ENCODE peak calls at places on chromosomes 13 and 19, in nine cellular contexts. One of them, this sample, is unnamed.

GRCh38 chr19:36331353-36332228 is 47.4 kb downstream of the ZFP14 start:
- DNase-seq in left ventricle myocardium inferior: peak; percentile 82
- DNase-seq in tibial nerve: peak; percentile 74
- DNase-seq in Peyer's patch: peak; percentile 90
- DNase-seq in upper lobe of right lung: peak; percentile 69
- DNase-seq in endothelial cell of umbilical vein: peak; percentile 88
- DNase-seq in astrocyte: peak; percentile 96
- DNase-seq in uterus: peak; percentile 89
- DNase-seq in MM.1S: peak; percentile 70
- DNase-seq in this sample: peak; percentile 70

GRCh38 chr13:29500426-29500825 is 95.1 kb downstream of the SLC7A1 start:
- DNase-seq in left ventricle myocardium inferior: no peak
- DNase-seq in tibial nerve: no peak
- DNase-seq in Peyer's patch: no peak
- DNase-seq in upper lobe of right lung: peak; percentile 12
- DNase-seq in endothelial cell of umbilical vein: no peak
- DNase-seq in astrocyte: no peak
- DNase-seq in uterus: no peak
- DNase-seq in MM.1S: no peak
- DNase-seq in this sample: no peak

GRCh38 chr13:36666482-36667264 is 7.1 kb upstream of the SERTM1 start:
- DNase-seq in left ventricle myocardium inferior: no peak
- DNase-seq in tibial nerve: no peak
- DNase-seq in Peyer's patch: no peak
- DNase-seq in upper lobe of right lung: no peak
- DNase-seq in endothelial cell of umbilical vein: no peak
- DNase-seq in astrocyte: no peak
- DNase-seq in uterus: peak; percentile 83
- DNase-seq in MM.1S: no peak
- DNase-seq in this sample: no peak

GRCh38 chr13:50466554-50466953 is 376.9 kb downstream of the DLEU7 start:
- DNase-seq in left ventricle myocardium inferior: no peak
- DNase-seq in tibial nerve: no peak
- DNase-seq in Peyer's patch: no peak
- DNase-seq in upper lobe of right lung: peak; percentile 36
- DNase-seq in endothelial cell of umbilical vein: no peak
- DNase-seq in astrocyte: no peak
- DNase-seq in uterus: no peak
- DNase-seq in MM.1S: no peak
- DNase-seq in this sample: no peak

GRCh38 chr13:34201050-34201913 is 383.3 kb downstream of the RFC3 start:
- DNase-seq in left ventricle myocardium inferior: no peak
- DNase-seq in tibial nerve: no peak
- DNase-seq in Peyer's patch: no peak
- DNase-seq in upper lobe of right lung: no peak
- DNase-seq in endothelial cell of umbilical vein: no peak
- DNase-seq in astrocyte: peak; percentile 81
- DNase-seq in uterus: no peak
- DNase-seq in MM.1S: no peak
- DNase-seq in this sample: no peak

GRCh38 chr13:93145199-93145598 is 81.4 kb upstream of the GPC6 start:
- DNase-seq in left ventricle myocardium inferior: no peak
- DNase-seq in tibial nerve: no peak
- DNase-seq in Peyer's patch: no peak
- DNase-seq in upper lobe of right lung: no peak
- DNase-seq in endothelial cell of umbilical vein: no peak
- DNase-seq in astrocyte: no peak
- DNase-seq in uterus: no peak
- DNase-seq in MM.1S: no peak
- DNase-seq in this sample: no peak

GRCh38 chr19:10193666-10194499 is 870 bp downstream of the DNMT1 start:
- DNase-seq in left ventricle myocardium inferior: no peak
- DNase-seq in tibial nerve: peak; percentile 9
- DNase-seq in Peyer's patch: peak; percentile 32
- DNase-seq in upper lobe of right lung: no peak
- DNase-seq in endothelial cell of umbilical vein: peak; percentile 40
- DNase-seq in astrocyte: peak; percentile 58
- DNase-seq in uterus: no peak
- DNase-seq in MM.1S: peak; percentile 16
- DNase-seq in this sample: no peak

GRCh38 chr13:45055198-45055901 is 65.0 kb upstream of the GTF2F2 start:
- DNase-seq in left ventricle myocardium inferior: no peak
- DNase-seq in tibial nerve: no peak
- DNase-seq in Peyer's patch: no peak
- DNase-seq in upper lobe of right lung: no peak
- DNase-seq in endothelial cell of umbilical vein: peak; percentile 14
- DNase-seq in astrocyte: peak; percentile 96
- DNase-seq in uterus: peak; percentile 49
- DNase-seq in MM.1S: no peak
- DNase-seq in this sample: no peak

GRCh38 chr19:40592170-40592569 is 9.0 kb upstream of the LTBP4 start:
- DNase-seq in left ventricle myocardium inferior: no peak
- DNase-seq in tibial nerve: no peak
- DNase-seq in Peyer's patch: no peak
- DNase-seq in upper lobe of right lung: no peak
- DNase-seq in endothelial cell of umbilical vein: peak; percentile 60
- DNase-seq in astrocyte: peak; percentile 69
- DNase-seq in uterus: no peak
- DNase-seq in MM.1S: peak; percentile 73
- DNase-seq in this sample: no peak

GRCh38 chr19:29843180-29844051 is 31.6 kb downstream of the CCNE1 start:
- DNase-seq in left ventricle myocardium inferior: peak; percentile 36
- DNase-seq in tibial nerve: peak; percentile 6
- DNase-seq in Peyer's patch: no peak
- DNase-seq in upper lobe of right lung: peak; percentile 68
- DNase-seq in endothelial cell of umbilical vein: no peak
- DNase-seq in astrocyte: no peak
- DNase-seq in uterus: no peak
- DNase-seq in MM.1S: no peak
- DNase-seq in this sample: peak; percentile 52

GRCh38 chr13:113122571-113123225 is at the start of gene F10:
- DNase-seq in left ventricle myocardium inferior: peak; percentile 70
- DNase-seq in tibial nerve: peak; percentile 61
- DNase-seq in Peyer's patch: peak; percentile 25
- DNase-seq in upper lobe of right lung: peak; percentile 68
- DNase-seq in endothelial cell of umbilical vein: no peak
- DNase-seq in astrocyte: no peak
- DNase-seq in uterus: peak; percentile 62
- DNase-seq in MM.1S: no peak
- DNase-seq in this sample: peak; percentile 48

GRCh38 chr19:52898101-52898500 is 666 bp upstream of the ZNF320 start:
- DNase-seq in left ventricle myocardium inferior: no peak
- DNase-seq in tibial nerve: no peak
- DNase-seq in Peyer's patch: no peak
- DNase-seq in upper lobe of right lung: no peak
- DNase-seq in endothelial cell of umbilical vein: no peak
- DNase-seq in astrocyte: no peak
- DNase-seq in uterus: no peak
- DNase-seq in MM.1S: no peak
- DNase-seq in this sample: no peak

GRCh38 chr13:33146843-33147611 is 130.8 kb downstream of the KL start:
- DNase-seq in left ventricle myocardium inferior: no peak
- DNase-seq in tibial nerve: no peak
- DNase-seq in Peyer's patch: no peak
- DNase-seq in upper lobe of right lung: no peak
- DNase-seq in endothelial cell of umbilical vein: no peak
- DNase-seq in astrocyte: no peak
- DNase-seq in uterus: no peak
- DNase-seq in MM.1S: peak; percentile 67
- DNase-seq in this sample: no peak

GRCh38 chr19:29836409-29836825 is 24.6 kb downstream of the CCNE1 start:
- DNase-seq in left ventricle myocardium inferior: no peak
- DNase-seq in tibial nerve: no peak
- DNase-seq in Peyer's patch: no peak
- DNase-seq in upper lobe of right lung: peak; percentile 25
- DNase-seq in endothelial cell of umbilical vein: no peak
- DNase-seq in astrocyte: no peak
- DNase-seq in uterus: no peak
- DNase-seq in MM.1S: no peak
- DNase-seq in this sample: no peak

GRCh38 chr13:103282571-103283450 is 216.6 kb upstream of the SLC10A2 start:
- DNase-seq in left ventricle myocardium inferior: no peak
- DNase-seq in tibial nerve: no peak
- DNase-seq in Peyer's patch: no peak
- DNase-seq in upper lobe of right lung: no peak
- DNase-seq in endothelial cell of umbilical vein: no peak
- DNase-seq in astrocyte: peak; percentile 93
- DNase-seq in uterus: no peak
- DNase-seq in MM.1S: no peak
- DNase-seq in this sample: no peak

GRCh38 chr19:18484992-18485391 is 36.9 kb downstream of the ELL start:
- DNase-seq in left ventricle myocardium inferior: no peak
- DNase-seq in tibial nerve: no peak
- DNase-seq in Peyer's patch: no peak
- DNase-seq in upper lobe of right lung: no peak
- DNase-seq in endothelial cell of umbilical vein: no peak
- DNase-seq in astrocyte: no peak
- DNase-seq in uterus: no peak
- DNase-seq in MM.1S: no peak
- DNase-seq in this sample: no peak

GRCh38 chr19:3849787-3850186 is 19.1 kb downstream of the ZFR2 start:
- DNase-seq in left ventricle myocardium inferior: no peak
- DNase-seq in tibial nerve: no peak
- DNase-seq in Peyer's patch: no peak
- DNase-seq in upper lobe of right lung: no peak
- DNase-seq in endothelial cell of umbilical vein: no peak
- DNase-seq in astrocyte: no peak
- DNase-seq in uterus: no peak
- DNase-seq in MM.1S: no peak
- DNase-seq in this sample: no peak

GRCh38 chr13:49341941-49342340 is 94.2 kb downstream of the CDADC1 start:
- DNase-seq in left ventricle myocardium inferior: no peak
- DNase-seq in tibial nerve: no peak
- DNase-seq in Peyer's patch: no peak
- DNase-seq in upper lobe of right lung: no peak
- DNase-seq in endothelial cell of umbilical vein: no peak
- DNase-seq in astrocyte: no peak
- DNase-seq in uterus: no peak
- DNase-seq in MM.1S: no peak
- DNase-seq in this sample: no peak

GRCh38 chr13:60811581-60811980 is 414.6 kb downstream of the TDRD3 start:
- DNase-seq in left ventricle myocardium inferior: no peak
- DNase-seq in tibial nerve: no peak
- DNase-seq in Peyer's patch: no peak
- DNase-seq in upper lobe of right lung: no peak
- DNase-seq in endothelial cell of umbilical vein: no peak
- DNase-seq in astrocyte: no peak
- DNase-seq in uterus: no peak
- DNase-seq in MM.1S: no peak
- DNase-seq in this sample: no peak

GRCh38 chr19:4916292-4917082 is 7.2 kb downstream of the UHRF1 start:
- DNase-seq in left ventricle myocardium inferior: no peak
- DNase-seq in tibial nerve: no peak
- DNase-seq in Peyer's patch: peak; percentile 55
- DNase-seq in upper lobe of right lung: no peak
- DNase-seq in endothelial cell of umbilical vein: peak; percentile 19
- DNase-seq in astrocyte: no peak
- DNase-seq in uterus: no peak
- DNase-seq in MM.1S: no peak
- DNase-seq in this sample: no peak
- H3K27ac ChIP-seq in left ventricle myocardium inferior: no peak overlapping the region
- H3K27ac ChIP-seq in tibial nerve: no peak overlapping the region
- H3K27ac ChIP-seq in Peyer's patch: peak overlapping the region; percentile 75
- H3K27ac ChIP-seq in upper lobe of right lung: peak overlapping the region; percentile 66
- H3K27ac ChIP-seq in endothelial cell of umbilical vein: peak overlapping the region; percentile 57
- H3K27ac ChIP-seq in astrocyte: peak overlapping the region; percentile 86
- H3K27ac ChIP-seq in uterus: no peak overlapping the region
- H3K27ac ChIP-seq in MM.1S: no peak overlapping the region
- H3K27ac ChIP-seq in this sample: peak overlapping the region; percentile 61

DNA sequence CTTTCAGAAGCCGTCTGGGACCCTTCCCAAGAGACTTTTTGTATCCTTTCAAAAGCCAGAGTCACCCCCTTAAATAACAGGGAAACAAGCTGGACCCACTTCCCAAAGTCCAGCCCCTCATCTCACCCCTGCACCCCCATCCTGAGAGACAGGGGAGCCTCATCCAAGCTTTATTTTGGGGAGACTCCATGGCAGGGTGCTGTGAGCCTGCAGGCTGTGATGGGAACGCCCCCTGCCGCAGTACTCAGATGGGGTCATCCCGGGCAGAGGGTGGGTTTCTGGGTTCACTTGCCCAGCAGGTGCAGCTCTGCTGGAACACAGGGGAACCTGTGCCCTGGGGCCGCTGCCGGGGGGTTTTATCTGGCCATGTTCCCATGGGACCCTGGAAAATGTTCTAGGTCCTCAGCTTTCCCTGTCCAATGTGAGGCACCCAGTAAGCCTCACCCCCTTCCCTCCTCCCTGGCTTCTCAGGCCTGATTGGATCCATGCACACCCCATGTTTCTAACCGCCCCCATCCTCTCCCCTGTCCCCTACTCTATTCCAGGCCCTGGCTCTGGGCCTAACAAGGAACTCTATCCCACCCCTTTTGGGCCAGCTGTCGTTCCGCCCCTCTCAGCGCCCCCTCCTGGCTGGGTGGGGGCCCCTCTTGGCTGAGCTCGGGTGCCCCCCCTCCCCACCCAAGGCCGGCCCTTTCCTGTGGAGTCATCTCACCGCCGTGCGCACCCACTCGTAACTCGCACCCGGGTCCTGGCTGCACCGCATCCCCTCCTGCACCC is 1.0 kb downstream of the HIF3A start:
- DNase-seq in left ventricle myocardium inferior: peak; percentile 90
- DNase-seq in tibial nerve: peak; percentile 59
- DNase-seq in Peyer's patch: no peak
- DNase-seq in upper lobe of right lung: peak; percentile 82
- DNase-seq in endothelial cell of umbilical vein: peak; percentile 43
- DNase-seq in astrocyte: no peak
- DNase-seq in uterus: peak; percentile 79
- DNase-seq in MM.1S: no peak
- DNase-seq in this sample: peak; percentile 69
- H3K4me3 ChIP-seq in left ventricle myocardium inferior: peak overlapping the region; percentile 83
- H3K4me3 ChIP-seq in tibial nerve: peak overlapping the region; percentile 42
- H3K4me3 ChIP-seq in Peyer's patch: peak overlapping the region; percentile 29
- H3K4me3 ChIP-seq in upper lobe of right lung: peak overlapping the region; percentile 62
- H3K4me3 ChIP-seq in endothelial cell of umbilical vein: peak overlapping the region; percentile 24
- H3K4me3 ChIP-seq in astrocyte: no peak overlapping the region
- H3K4me3 ChIP-seq in uterus: peak overlapping the region; percentile 38
- H3K4me3 ChIP-seq in MM.1S: no peak overlapping the region
- H3K4me3 ChIP-seq in this sample: peak overlapping the region; percentile 55

GRCh38 chr19:57389730-57390598 is at the start of gene ZNF548:
- DNase-seq in left ventricle myocardium inferior: peak; percentile 96
- DNase-seq in tibial nerve: peak; percentile 95
- DNase-seq in Peyer's patch: peak; percentile 96
- DNase-seq in upper lobe of right lung: peak; percentile 97
- DNase-seq in endothelial cell of umbilical vein: peak; percentile 99
- DNase-seq in astrocyte: peak; percentile 99
- DNase-seq in uterus: peak; percentile 96
- DNase-seq in MM.1S: peak; percentile 97
- DNase-seq in this sample: peak; percentile 97
- TF ChIP-seq CTCF in left ventricle myocardium inferior: peak; percentile 51
- TF ChIP-seq CTCF in tibial nerve: peak; percentile 16
- TF ChIP-seq CTCF in Peyer's patch: no peak
- TF ChIP-seq CTCF in upper lobe of right lung: peak; percentile 13
- TF ChIP-seq CTCF in endothelial cell of umbilical vein: peak; percentile 31
- TF ChIP-seq CTCF in astrocyte: peak; percentile 17
- TF ChIP-seq CTCF in uterus: peak; percentile 48
- TF ChIP-seq CTCF in MM.1S: no peak
- TF ChIP-seq CTCF in this sample: peak; percentile 11

GRCh38 chr13:78410847-78411246 is 192.5 kb downstream of the POU4F1 start:
- DNase-seq in left ventricle myocardium inferior: no peak
- DNase-seq in tibial nerve: no peak
- DNase-seq in Peyer's patch: no peak
- DNase-seq in upper lobe of right lung: no peak
- DNase-seq in endothelial cell of umbilical vein: no peak
- DNase-seq in astrocyte: no peak
- DNase-seq in uterus: no peak
- DNase-seq in MM.1S: no peak
- DNase-seq in this sample: no peak
- H3K27ac ChIP-seq in left ventricle myocardium inferior: no peak overlapping the region
- H3K27ac ChIP-seq in tibial nerve: no peak overlapping the region
- H3K27ac ChIP-seq in Peyer's patch: no peak overlapping the region
- H3K27ac ChIP-seq in upper lobe of right lung: no peak overlapping the region
- H3K27ac ChIP-seq in endothelial cell of umbilical vein: no peak overlapping the region
- H3K27ac ChIP-seq in astrocyte: no peak overlapping the region
- H3K27ac ChIP-seq in uterus: no peak overlapping the region
- H3K27ac ChIP-seq in MM.1S: no peak overlapping the region
- H3K27ac ChIP-seq in this sample: no peak overlapping the region

This sample was measured in lower lobe of right lung.